ENCODE peak calls at places on chromosome 3, in five cellular contexts. D, M, T, J and G are unnamed samples.

GRCh38 chr3:164640586-164640985 is 437.7 kb downstream of the SI start:
- DNase-seq in M (no peak), J (no peak), D (no peak), T (no peak), G (no peak)

GRCh38 chr3:184769771-184770170 is 42.2 kb upstream of the VPS8 start:
- DNase-seq in M (no peak), D (no peak), T (no peak), J (peak), G (peak)

GRCh38 chr3:13157986-13158385 is 84.8 kb upstream of the IQSEC1 start:
- DNase-seq in T (no peak), J (no peak), M (no peak), D (no peak), G (no peak)

GRCh38 chr3:123137001-123137400 is 64.7 kb upstream of the SEC22A start:
- DNase-seq in T (peak), D (no peak), M (no peak), J (no peak), G (no peak)

GRCh38 chr3:64046527-64046926 is 23.2 kb upstream of the PSMD6 start:
- DNase-seq in J (no peak), D (no peak), T (no peak), M (no peak), G (no peak)

GRCh38 chr3:170908235-170909116 is at the start of gene EIF5A2:
- DNase-seq in M (peak), D (peak), T (peak), J (peak), G (peak)

GRCh38 chr3:135041586-135041985 is 246.5 kb downstream of the EPHB1 start:
- DNase-seq in M (no peak), J (no peak), D (no peak), T (no peak), G (no peak)

GRCh38 chr3:3126477-3127431 is at the start of gene TRNT1:
- DNase-seq in J (peak), T (peak), M (peak), D (peak), G (peak)

GRCh38 chr3:56725175-56725574 is 42.1 kb upstream of the TASOR start:
- DNase-seq in J (no peak), T (no peak), M (peak), D (no peak), G (no peak)

GRCh38 chr3:13407926-13408325 is 12.2 kb downstream of the NUP210 start:
- DNase-seq in D (no peak), M (no peak), T (no peak), J (no peak), G (no peak)

GRCh38 chr3:23668430-23668904 is 137.3 kb upstream of the UBE2E1 start:
- DNase-seq in T (no peak), D (no peak), J (no peak), M (no peak), G (peak)

GRCh38 chr3:54932606-54933005 is 4.7 kb upstream of the LRTM1 start:
- DNase-seq in M (no peak), T (no peak), D (no peak), J (no peak), G (no peak)

GRCh38 chr3:25587094-25587493 is 77.6 kb downstream of the TOP2B start:
- DNase-seq in J (no peak), D (no peak), M (no peak), T (no peak), G (no peak)

GRCh38 chr3:128278761-128279593 is 125.7 kb downstream of the EEFSEC start:
- DNase-seq in J (peak), M (no peak), T (peak), D (peak), G (no peak)

GRCh38 chr3:57958642-57959406 is 49.4 kb upstream of the FLNB start:
- DNase-seq in T (no peak), M (no peak), J (no peak), D (no peak), G (no peak)

GRCh38 chr3:195246608-195247007 is 24.4 kb downstream of the XXYLT1 start:
- DNase-seq in M (no peak), T (no peak), D (no peak), J (no peak), G (no peak)

GRCh38 chr3:42655980-42656679 is 2.6 kb downstream of the ZBTB47 start:
- DNase-seq in J (no peak), M (no peak), D (no peak), T (no peak), G (no peak)

GRCh38 chr3:40875581-40875980 is 323.7 kb upstream of the CTNNB1 start:
- DNase-seq in M (no peak), J (no peak), D (no peak), T (no peak), G (no peak)

GRCh38 chr3:11096266-11097135 is 57.8 kb upstream of the HRH1 start:
- DNase-seq in M (peak), J (no peak), T (peak), D (peak), G (peak)

GRCh38 chr3:12471228-12471627 is 13.1 kb upstream of the TSEN2 start:
- DNase-seq in M (peak), T (no peak), D (no peak), J (no peak), G (peak)

GRCh38 chr3:187743195-187744141 is 1.8 kb downstream of the BCL6 start:
- DNase-seq in J (no peak), M (peak), D (peak), T (peak), G (no peak)

GRCh38 chr3:13116426-13116825 is 43.2 kb upstream of the IQSEC1 start:
- DNase-seq in T (no peak), J (no peak), M (no peak), D (no peak), G (no peak)

GRCh38 chr3:149435936-149436885 is 38.3 kb upstream of the TM4SF4 start:
- DNase-seq in J (no peak), M (no peak), D (no peak), T (no peak), G (no peak)

GRCh38 chr3:2283818-2284217 is 185.2 kb downstream of the CNTN4 start:
- DNase-seq in T (no peak), J (no peak), D (no peak), M (no peak), G (no peak)

GRCh38 chr3:43733459-43734384 is 43.0 kb downstream of the ABHD5 start:
- DNase-seq in M (no peak), J (no peak), D (peak), T (no peak), G (no peak)

GRCh38 chr3:17645074-17645698 is 97.2 kb downstream of the TBC1D5 start:
- DNase-seq in J (peak), T (peak), D (peak), M (peak), G (no peak)

GRCh38 chr3:186772281-186772885 is 11.0 kb upstream of the EIF4A2 start:
- DNase-seq in D (no peak), M (no peak), T (no peak), J (no peak), G (no peak)

GRCh38 chr3:154538566-154539360 is 108.8 kb upstream of the GPR149 start:
- DNase-seq in M (no peak), D (no peak), T (no peak), J (no peak), G (peak)